ENCODE peak calls at places on chromosomes 1 and 21, in ten cellular contexts. Z is PC-3, P is neural progenitor cell, T is coronary artery, C is cardiac muscle cell, I is HL-60, K is ovary, O is heart left ventricle, R is Panc1, D is SJSA1. H is an unnamed sample.

GRCh38 chr1:156006666-156007376 is 13.9 kb downstream of the SSR2 start:
- DNase-seq in Z (peak), P (no peak), T (no peak), C (no peak), I (no peak), K (no peak), O (no peak), R (no peak), D (no peak), H (peak)

GRCh38 chr1:224199679-224200078 is 16.6 kb downstream of the DEGS1 start:
- DNase-seq in Z (peak), P (peak), T (no peak), C (no peak), I (no peak), K (no peak), O (no peak), R (no peak), D (no peak), H (no peak)

GRCh38 chr1:204304067-204304466 is 55.7 kb downstream of the PLEKHA6 start:
- DNase-seq in Z (peak), P (peak), T (no peak), C (peak), I (no peak), K (no peak), O (no peak), R (no peak), D (peak), H (no peak)

GRCh38 chr1:219177363-219177762 is 3.7 kb downstream of the LYPLAL1 start:
- DNase-seq in Z (peak), P (no peak), T (no peak), C (no peak), I (no peak), K (no peak), O (no peak), R (no peak), D (no peak), H (no peak)

GRCh38 chr1:226737819-226738420 is 1.2 kb downstream of the ITPKB start:
- DNase-seq in Z (peak), P (peak), T (peak), C (peak), I (peak), K (peak), O (peak), R (no peak), D (peak), H (no peak)

GRCh38 chr1:35369922-35370671 is 101.6 kb downstream of the ZMYM4 start:
- DNase-seq in Z (no peak), P (peak), T (no peak), C (peak), I (peak), K (peak), O (peak), R (no peak), D (no peak), H (peak)

GRCh38 chr1:53266038-53266437 is 27.7 kb upstream of the MAGOH start:
- DNase-seq in Z (peak), P (peak), T (no peak), C (peak), I (no peak), K (no peak), O (no peak), R (no peak), D (no peak), H (no peak)

GRCh38 chr1:63731117-63732043 is 42.4 kb upstream of the ROR1 start:
- DNase-seq in Z (peak), P (no peak), T (no peak), C (peak), I (no peak), K (no peak), O (no peak), R (peak), D (peak), H (peak)

GRCh38 chr1:44995467-44996238 is 9.3 kb upstream of the EIF2B3 start:
- DNase-seq in Z (no peak), P (no peak), T (peak), C (no peak), I (no peak), K (no peak), O (no peak), R (no peak), D (no peak), H (no peak)
- H3K27ac ChIP-seq in Z (no peak), P (no peak), T (no peak), C (no peak), I (no peak), K (no peak), O (no peak), R (no peak), D (no peak), H (no peak)

GRCh38 chr1:55571767-55572166 is 356.6 kb upstream of the USP24 start:
- DNase-seq in Z (no peak), P (no peak), T (no peak), C (peak), I (no peak), K (no peak), O (no peak), R (no peak), D (no peak), H (no peak)

GRCh38 chr1:55572878-55573734 is 357.9 kb upstream of the USP24 start:
- DNase-seq in Z (peak), P (no peak), T (no peak), C (peak), I (no peak), K (no peak), O (no peak), R (no peak), D (peak), H (no peak)

DNA sequence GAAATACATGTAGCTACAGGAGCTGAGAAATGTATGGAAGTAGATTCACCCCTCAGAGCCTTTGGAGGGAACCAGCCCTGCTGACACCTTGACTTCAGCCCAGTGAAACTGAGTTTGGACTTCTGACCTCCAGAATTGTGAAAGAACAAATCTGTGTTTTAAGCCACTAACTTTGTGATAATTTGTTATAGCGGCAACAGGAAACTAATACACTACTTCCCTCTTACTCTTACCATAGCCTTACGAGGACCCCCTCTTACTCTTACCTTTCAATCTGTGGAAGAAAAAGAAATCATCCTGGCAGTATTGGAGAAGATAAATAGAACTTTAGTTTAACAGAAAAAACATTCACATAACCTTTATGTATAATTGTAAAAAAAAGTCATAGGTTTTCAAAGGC is 353.6 kb upstream of the USP24 start:
- DNase-seq in Z (no peak), P (no peak), T (no peak), C (no peak), I (no peak), K (no peak), O (no peak), R (no peak), D (no peak), H (no peak)
- H3K4me3 ChIP-seq in Z (no peak), P (no peak), T (no peak), C (no peak), I (no peak), K (no peak), O (no peak), R (no peak), D (no peak), H (no peak)

GRCh38 chr1:163985700-163986099 is 573.3 kb upstream of the PBX1 start:
- DNase-seq in Z (no peak), P (no peak), T (no peak), C (no peak), I (no peak), K (no peak), O (no peak), R (no peak), D (no peak), H (no peak)
- H3K27ac ChIP-seq in Z (no peak), P (no peak), T (no peak), C (no peak), I (no peak), K (no peak), O (no peak), R (no peak), D (no peak), H (no peak)

GRCh38 chr21:41168391-41169257 is 664 bp downstream of the BACE2 start:
- DNase-seq in Z (peak), P (peak), T (peak), C (peak), I (no peak), K (peak), O (peak), R (no peak), D (no peak), H (no peak)
- H3K4me3 ChIP-seq in Z (peak), P (peak), T (peak), C (peak), I (no peak), K (peak), O (peak), R (peak), D (peak), H (no peak)

DNA sequence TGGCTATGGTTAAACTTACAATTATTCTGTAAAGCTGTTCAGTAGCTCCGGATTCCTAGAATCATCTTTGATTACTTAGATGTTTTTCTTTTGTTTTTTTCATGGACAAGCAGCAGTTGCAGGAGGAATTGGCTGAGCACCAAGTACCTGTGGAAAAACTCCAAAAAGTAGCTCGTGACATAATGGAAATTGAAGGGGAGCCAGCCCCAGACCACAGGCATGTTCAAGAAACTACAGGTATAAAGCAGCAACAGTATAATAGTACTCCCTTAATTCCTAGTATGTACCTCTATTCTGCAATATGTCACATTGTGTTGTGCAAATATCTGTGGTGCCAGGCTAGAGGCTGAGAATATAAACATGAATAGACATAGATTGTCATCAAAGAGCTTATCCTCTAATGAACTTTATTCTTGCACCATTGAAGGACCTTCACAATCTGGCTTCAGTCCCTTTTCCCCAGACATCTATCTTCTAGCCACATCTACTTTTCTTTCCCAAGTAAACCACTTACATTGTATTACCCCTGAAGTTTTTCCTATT is 132.3 kb upstream of the BMP8A start:
- DNase-seq in Z (no peak), P (no peak), T (no peak), C (peak), I (no peak), K (peak), O (no peak), R (no peak), D (no peak), H (no peak)
- H3K27ac ChIP-seq in Z (no peak), P (no peak), T (no peak), C (no peak), I (no peak), K (no peak), O (no peak), R (no peak), D (no peak), H (no peak)

GRCh38 chr1:117122297-117123025 is 912 bp upstream of the TRIM45 start:
- DNase-seq in Z (no peak), P (peak), T (no peak), C (no peak), I (no peak), K (no peak), O (no peak), R (no peak), D (no peak), H (peak)
- H3K4me3 ChIP-seq in Z (peak), P (peak), T (peak), C (peak), I (peak), K (peak), O (peak), R (peak), D (peak), H (peak)

DNA sequence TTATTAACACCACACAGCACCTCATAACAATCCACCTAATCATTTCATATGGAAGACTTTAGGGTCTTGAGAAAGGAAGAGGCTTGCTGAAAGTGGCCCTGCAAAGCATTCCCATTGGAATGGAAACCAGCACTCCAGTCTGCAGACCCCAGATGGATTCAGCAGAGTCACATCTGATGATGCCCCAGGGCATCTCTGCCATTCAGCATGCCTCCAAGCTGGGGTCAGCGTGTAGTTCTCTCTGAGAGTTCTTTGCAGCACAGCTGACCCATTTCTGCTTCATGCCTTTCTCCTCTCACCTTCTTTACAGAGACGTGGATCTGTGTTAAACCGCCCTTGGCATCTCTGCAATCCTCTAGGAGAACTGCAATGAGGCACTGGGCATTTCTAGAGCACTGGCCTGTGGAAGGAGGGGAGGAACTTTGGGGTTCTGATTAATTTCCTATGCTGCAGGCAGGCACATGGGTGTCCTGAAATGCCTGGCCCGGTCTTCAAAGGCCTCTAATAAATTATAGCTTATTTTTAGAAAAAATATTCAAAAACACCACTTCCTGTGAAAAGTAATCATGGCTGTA is 2.6 kb upstream of the LUZP1 start:
- DNase-seq in Z (no peak), P (no peak), T (no peak), C (no peak), I (no peak), K (no peak), O (no peak), R (no peak), D (no peak), H (no peak)
- H3K27ac ChIP-seq in Z (no peak), P (no peak), T (no peak), C (no peak), I (no peak), K (no peak), O (no peak), R (no peak), D (no peak), H (no peak)